ENCODE peak calls at places on chromosomes 1 and 21, in eight cellular contexts. V, J, B, P, M, Y, A and D are unnamed samples.
A peak's percentile ranks its signal among the peaks of the same experiment; 100 is the strongest.

GRCh38 chr21:34812510-34813265 is 143.9 kb downstream of the CLIC6 start:
- DNase-seq in M (no peak), P (peak; percentile 47), J (no peak), B (no peak), V (no peak), Y (peak; percentile 97), A (no peak), D (no peak)

GRCh38 chr1:209375681-209376360 is 207.7 kb upstream of the CAMK1G start:
- DNase-seq in Y (peak; percentile 46), J (no peak), A (no peak), M (no peak), P (no peak), V (no peak), B (no peak), D (no peak)

GRCh38 chr1:161935264-161935663 is 88.4 kb downstream of the OLFML2B start:
- DNase-seq in J (no peak), P (no peak), A (no peak), V (no peak), B (no peak), M (no peak), Y (no peak), D (no peak)

GRCh38 chr21:44392185-44392584 is 38.8 kb downstream of the TRPM2 start:
- DNase-seq in J (no peak), M (no peak), B (no peak), V (no peak), Y (no peak), A (no peak), P (no peak), D (no peak)

GRCh38 chr1:181485276-181486097 is 2.2 kb downstream of the CACNA1E start:
- DNase-seq in V (no peak), M (no peak), A (peak; percentile 85), B (no peak), P (peak; percentile 7), J (no peak), Y (no peak), D (peak; percentile 37)

GRCh38 chr21:39676054-39676771 is 63.5 kb downstream of the B3GALT5 start:
- DNase-seq in V (no peak), A (no peak), M (no peak), Y (peak; percentile 61), P (peak; percentile 97), B (no peak), J (no peak), D (peak; percentile 88)

GRCh38 chr1:92567211-92567868 is 80.6 kb upstream of the GFI1 start:
- DNase-seq in J (no peak), B (no peak), V (no peak), M (no peak), A (no peak), P (no peak), Y (no peak), D (no peak)

GRCh38 chr1:206551985-206552325 is 44.6 kb downstream of the RASSF5 start:
- DNase-seq in P (no peak), V (peak; percentile 51), Y (no peak), M (no peak), J (no peak), B (no peak), A (no peak), D (no peak)

GRCh38 chr1:30648408-30649000 is 74.9 kb downstream of the MATN1 start:
- DNase-seq in B (no peak), A (no peak), J (no peak), M (no peak), V (no peak), Y (no peak), P (no peak), D (no peak)

GRCh38 chr1:226973898-226974543 is 33.9 kb downstream of the COQ8A start:
- DNase-seq in Y (peak; percentile 29), P (no peak), V (no peak), J (no peak), A (no peak), M (no peak), B (no peak), D (no peak)

GRCh38 chr1:165894591-165894990 is 67.2 kb downstream of the UCK2 start:
- DNase-seq in J (no peak), P (no peak), B (no peak), Y (peak; percentile 61), A (no peak), V (no peak), M (no peak), D (no peak)

GRCh38 chr21:17583898-17584297 is 28.8 kb downstream of the BTG3 start:
- DNase-seq in B (no peak), M (no peak), J (no peak), Y (no peak), P (no peak), V (no peak), A (no peak), D (no peak)

GRCh38 chr1:20160034-20160433 is 20.9 kb downstream of the PLA2G2F start:
- DNase-seq in A (no peak), Y (peak; percentile 22), V (no peak), J (no peak), M (no peak), P (no peak), B (no peak), D (no peak)

GRCh38 chr1:222373216-222373615 is 174.7 kb downstream of the HHIPL2 start:
- DNase-seq in Y (no peak), J (no peak), V (no peak), P (no peak), B (no peak), A (no peak), M (no peak), D (no peak)

GRCh38 chr1:1858382-1859086 is 32.4 kb downstream of the GNB1 start:
- DNase-seq in M (peak; percentile 72), B (no peak), P (no peak), J (no peak), V (no peak), Y (peak; percentile 81), A (peak; percentile 33), D (peak; percentile 89)

GRCh38 chr1:226826479-226827245 is 43.8 kb upstream of the PSEN2 start:
- DNase-seq in P (no peak), J (no peak), Y (no peak), M (no peak), A (no peak), V (no peak), B (no peak), D (no peak)

GRCh38 chr1:30191154-30191702 is 532.2 kb downstream of the MATN1 start:
- DNase-seq in A (no peak), M (no peak), J (no peak), P (peak; percentile 76), Y (peak; percentile 0), B (no peak), V (no peak), D (peak; percentile 34)

GRCh38 chr1:163408262-163408661 is 86.5 kb downstream of the NUF2 start:
- DNase-seq in Y (no peak), J (no peak), B (no peak), M (no peak), A (no peak), V (no peak), P (no peak), D (no peak)

GRCh38 chr1:8554956-8555534 is 237.1 kb downstream of the SLC45A1 start:
- DNase-seq in A (no peak), J (no peak), M (no peak), Y (peak; percentile 53), V (no peak), B (no peak), P (peak; percentile 37), D (no peak)

GRCh38 chr1:22472596-22472995 is 20.9 kb downstream of the ZBTB40 start:
- DNase-seq in P (no peak), J (no peak), A (no peak), M (no peak), Y (no peak), B (no peak), V (no peak), D (no peak)

GRCh38 chr1:12748778-12749355 is 2.9 kb downstream of the CFAP107 start:
- DNase-seq in P (no peak), B (no peak), J (no peak), A (no peak), Y (no peak), M (no peak), V (no peak), D (no peak)

GRCh38 chr1:244653439-244654283 is 735 bp downstream of the DESI2 start:
- DNase-seq in A (peak; percentile 14), V (peak; percentile 8), B (no peak), P (peak; percentile 14), Y (peak; percentile 20), J (no peak), M (no peak), D (no peak)

GRCh38 chr1:32101233-32101681 is 6.6 kb upstream of the KPNA6 start:
- DNase-seq in J (no peak), B (no peak), A (no peak), Y (peak; percentile 63), P (peak; percentile 39), M (no peak), V (no peak), D (no peak)

GRCh38 chr1:24504560-24504959 is 1.9 kb downstream of the RCAN3 start:
- DNase-seq in M (no peak), J (no peak), B (no peak), A (no peak), Y (no peak), P (no peak), V (no peak), D (no peak)

GRCh38 chr1:31583082-31583994 is 7.0 kb downstream of the TINAGL1 start:
- DNase-seq in A (no peak), V (no peak), J (no peak), Y (no peak), P (no peak), B (no peak), M (no peak), D (no peak)

GRCh38 chr1:9289724-9290493 is 2.8 kb upstream of the SPSB1 start:
- DNase-seq in B (no peak), Y (peak; percentile 54), V (no peak), P (peak; percentile 22), M (no peak), A (no peak), J (no peak), D (no peak)

GRCh38 chr1:94947453-94947852 is 20.5 kb upstream of the CNN3 start:
- DNase-seq in M (no peak), B (no peak), Y (peak; percentile 75), P (no peak), J (no peak), V (no peak), A (no peak), D (no peak)

GRCh38 chr1:42186172-42186571 is 21.6 kb upstream of the GUCA2A start:
- DNase-seq in V (no peak), A (no peak), P (no peak), B (no peak), M (no peak), J (no peak), Y (peak; percentile 49), D (no peak)

GRCh38 chr1:219993554-219994433 is 52.5 kb downstream of the EPRS1 start:
- DNase-seq in V (no peak), M (no peak), J (no peak), P (no peak), Y (no peak), A (no peak), B (no peak), D (no peak)

GRCh38 chr1:50979964-50980363 is 9.9 kb downstream of the CDKN2C start:
- DNase-seq in J (no peak), V (no peak), P (peak; percentile 42), B (no peak), Y (no peak), A (no peak), M (no peak), D (no peak)

GRCh38 chr1:86912501-86912900 is 1.4 kb downstream of the SELENOF start:
- DNase-seq in V (no peak), J (no peak), B (no peak), P (peak; percentile 22), A (no peak), Y (no peak), M (no peak), D (no peak)

GRCh38 chr1:57549280-57549679 is 125.4 kb upstream of the DAB1 start:
- DNase-seq in Y (no peak), P (no peak), V (no peak), J (no peak), B (no peak), M (no peak), A (no peak), D (no peak)

GRCh38 chr1:235612761-235613160 is 36.8 kb downstream of the GNG4 start:
- DNase-seq in J (no peak), A (no peak), V (no peak), M (no peak), Y (no peak), P (no peak), B (no peak), D (no peak)

GRCh38 chr21:33769057-33769456 is 126.8 kb downstream of the ITSN1 start:
- DNase-seq in J (no peak), M (no peak), P (no peak), Y (no peak), A (no peak), B (no peak), V (no peak), D (no peak)